ENCODE peak calls at places on chromosomes 11 and 22, in nine cellular contexts. U is cardiac fibroblast, Y is dermis blood vessel endothelial cell, G is NCI-H1436, A is Right ventricle myocardium superior, R is SJSA1, O is GM12892, N is A673, V is left ventricle myocardium superior. Z is an unnamed sample.

GRCh38 chr22:39309881-39310714 is 9.3 kb downstream of the RPL3 start:
- DNase-seq in U (peak), Y (no peak), G (no peak), A (no peak), R (no peak), O (no peak), N (peak), V (no peak), Z (no peak)

GRCh38 chr11:8227156-8228152 is 36.2 kb downstream of the LMO1 start:
- DNase-seq in U (peak), Y (no peak), G (no peak), A (no peak), R (no peak), O (no peak), N (no peak), V (peak), Z (no peak)

GRCh38 chr11:110251837-110252236 is 44.6 kb downstream of the RDX start:
- DNase-seq in U (peak), Y (peak), G (no peak), A (no peak), R (no peak), O (no peak), N (peak), V (no peak), Z (peak)

GRCh38 chr11:110679323-110679980 is 32.8 kb downstream of the ARHGAP20 start:
- DNase-seq in U (peak), Y (no peak), G (no peak), A (no peak), R (no peak), O (no peak), N (no peak), V (no peak), Z (no peak)

GRCh38 chr11:2535673-2536439 is 91.0 kb downstream of the KCNQ1 start:
- DNase-seq in U (no peak), Y (no peak), G (no peak), A (peak), R (no peak), O (no peak), N (no peak), V (peak), Z (no peak)

GRCh38 chr22:49866646-49867045 is 13.0 kb downstream of the ZBED4 start:
- DNase-seq in U (no peak), Y (no peak), G (no peak), A (no peak), R (no peak), O (no peak), N (no peak), V (no peak), Z (no peak)

GRCh38 chr11:1060885-1061616 is 13.6 kb upstream of the MUC2 start:
- DNase-seq in U (peak), Y (peak), G (no peak), A (peak), R (peak), O (no peak), N (peak), V (peak), Z (peak)

GRCh38 chr11:102599642-102600261 is 25.4 kb downstream of the MMP20 start:
- DNase-seq in U (peak), Y (peak), G (no peak), A (no peak), R (peak), O (no peak), N (peak), V (no peak), Z (peak)

GRCh38 chr11:61815790-61816735 is 740 bp downstream of the FADS1 start:
- DNase-seq in U (peak), Y (peak), G (peak), A (peak), R (peak), O (peak), N (peak), V (peak), Z (peak)

GRCh38 chr22:16972311-16972710 is 35.7 kb downstream of the GAB4 start:
- DNase-seq in U (no peak), Y (no peak), G (no peak), A (no peak), R (peak), O (no peak), N (no peak), V (no peak), Z (no peak)

GRCh38 chr11:66479741-66480115 is 506 bp upstream of the DPP3 start:
- DNase-seq in U (no peak), Y (no peak), G (peak), A (no peak), R (no peak), O (no peak), N (no peak), V (no peak), Z (no peak)